ENCODE peak calls at places on chromosomes 13 and 19, in five cellular contexts. One of them, this sample, is unnamed. For H3K9me3 and H3K36me3, the result is how much of the 10 kb centered on the place peaks cover.

GRCh38 chr19:873084-874019 is 13.9 kb downstream of the CFD start:
- DNase-seq in tibial nerve: no peak
- DNase-seq in ovary: no peak
- DNase-seq in IMR-90: peak
- DNase-seq in Panc1: no peak
- DNase-seq in this sample: peak

GRCh38 chr19:5407356-5407755 is 47.9 kb upstream of the ZNRF4 start:
- DNase-seq in tibial nerve: no peak
- DNase-seq in ovary: no peak
- DNase-seq in IMR-90: peak
- DNase-seq in Panc1: no peak
- DNase-seq in this sample: no peak

GRCh38 chr19:6126335-6126974 is 9.0 kb upstream of the ACSBG2 start:
- DNase-seq in tibial nerve: no peak
- DNase-seq in ovary: no peak
- DNase-seq in IMR-90: peak
- DNase-seq in Panc1: peak
- DNase-seq in this sample: peak

GRCh38 chr13:43376596-43376995 is 353.2 kb downstream of the DNAJC15 start:
- DNase-seq in tibial nerve: no peak
- DNase-seq in ovary: no peak
- DNase-seq in IMR-90: no peak
- DNase-seq in Panc1: no peak
- DNase-seq in this sample: no peak

GRCh38 chr19:9914315-9915207 is 21.8 kb downstream of the OLFM2 start:
- DNase-seq in tibial nerve: no peak
- DNase-seq in ovary: peak
- DNase-seq in IMR-90: peak
- DNase-seq in Panc1: no peak
- DNase-seq in this sample: peak

GRCh38 chr19:54266133-54266532 is 9.1 kb upstream of the LILRB5 start:
- DNase-seq in tibial nerve: peak
- DNase-seq in ovary: peak
- DNase-seq in IMR-90: peak
- DNase-seq in Panc1: peak
- DNase-seq in this sample: peak

GRCh38 chr13:104043184-104043583 is 977.0 kb upstream of the SLC10A2 start:
- DNase-seq in tibial nerve: no peak
- DNase-seq in ovary: no peak
- DNase-seq in IMR-90: peak
- DNase-seq in Panc1: no peak
- DNase-seq in this sample: no peak

GRCh38 chr13:47211106-47211505 is 314.3 kb upstream of the HTR2A start:
- DNase-seq in tibial nerve: no peak
- DNase-seq in ovary: no peak
- DNase-seq in IMR-90: peak
- DNase-seq in Panc1: peak
- DNase-seq in this sample: no peak

GRCh38 chr19:1774999-1775772 is 21.9 kb downstream of the ONECUT3 start:
- DNase-seq in tibial nerve: no peak
- DNase-seq in ovary: no peak
- DNase-seq in IMR-90: no peak
- DNase-seq in Panc1: no peak
- DNase-seq in this sample: no peak

GRCh38 chr13:110923777-110924638 is 9.1 kb upstream of the ANKRD10 start:
- DNase-seq in tibial nerve: no peak
- DNase-seq in ovary: no peak
- DNase-seq in IMR-90: no peak
- DNase-seq in Panc1: no peak
- DNase-seq in this sample: no peak

GRCh38 chr13:108828053-108828806 is 198.8 kb downstream of the MYO16 start:
- DNase-seq in tibial nerve: no peak
- DNase-seq in ovary: no peak
- DNase-seq in IMR-90: no peak
- DNase-seq in Panc1: no peak
- DNase-seq in this sample: no peak

GRCh38 chr19:11420429-11420893 is 1.3 kb upstream of the RGL3 start:
- DNase-seq in tibial nerve: no peak
- DNase-seq in ovary: peak
- DNase-seq in IMR-90: no peak
- DNase-seq in Panc1: no peak
- DNase-seq in this sample: no peak

GRCh38 chr13:20851844-20852402 is 50.6 kb downstream of the XPO4 start:
- DNase-seq in tibial nerve: no peak
- DNase-seq in ovary: no peak
- DNase-seq in IMR-90: no peak
- DNase-seq in Panc1: no peak
- DNase-seq in this sample: no peak

GRCh38 chr19:5631511-5632240 is 8.8 kb downstream of the SAFB start:
- DNase-seq in tibial nerve: no peak
- DNase-seq in ovary: no peak
- DNase-seq in IMR-90: no peak
- DNase-seq in Panc1: no peak
- DNase-seq in this sample: no peak

GRCh38 chr19:2154587-2155075 is 3.3 kb upstream of the AP3D1 start:
- DNase-seq in tibial nerve: no peak
- DNase-seq in ovary: no peak
- DNase-seq in IMR-90: peak
- DNase-seq in Panc1: no peak
- DNase-seq in this sample: no peak

GRCh38 chr19:44050740-44051653 is 839 bp upstream of the ZNF223 start:
- DNase-seq in tibial nerve: no peak
- DNase-seq in ovary: no peak
- DNase-seq in IMR-90: no peak
- DNase-seq in Panc1: no peak
- DNase-seq in this sample: peak

GRCh38 chr19:9847087-9847671 is 12.1 kb downstream of the PIN1 start:
- DNase-seq in tibial nerve: no peak
- DNase-seq in ovary: no peak
- DNase-seq in IMR-90: peak
- DNase-seq in Panc1: peak
- DNase-seq in this sample: no peak

DNA sequence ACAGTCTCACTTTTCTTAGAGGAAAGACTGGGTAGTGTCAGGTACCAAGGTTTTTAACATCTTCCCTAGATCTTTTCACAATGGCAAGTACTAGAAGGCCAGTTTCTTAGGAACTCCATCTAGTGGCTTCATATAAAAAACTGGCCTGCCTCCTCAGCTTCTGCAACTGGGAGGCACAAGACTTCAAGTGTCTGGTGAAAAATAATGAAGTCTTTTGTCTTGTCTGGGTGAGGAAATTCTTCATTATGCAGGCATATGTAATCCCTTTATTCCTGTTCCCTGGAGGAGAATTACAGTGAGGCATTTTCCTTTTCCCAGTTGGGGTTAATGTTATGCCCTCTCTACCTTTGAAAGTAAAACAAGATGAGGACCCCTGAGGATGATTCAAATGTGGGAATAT is 300.5 kb downstream of the NALCN start:
- DNase-seq in tibial nerve: no peak
- DNase-seq in ovary: no peak
- DNase-seq in IMR-90: no peak
- DNase-seq in Panc1: no peak
- DNase-seq in this sample: no peak
- H3K27ac ChIP-seq in tibial nerve: peak
- H3K27ac ChIP-seq in ovary: no peak
- H3K27ac ChIP-seq in IMR-90: no peak
- H3K27ac ChIP-seq in Panc1: no peak
- H3K27ac ChIP-seq in this sample: no peak

DNA sequence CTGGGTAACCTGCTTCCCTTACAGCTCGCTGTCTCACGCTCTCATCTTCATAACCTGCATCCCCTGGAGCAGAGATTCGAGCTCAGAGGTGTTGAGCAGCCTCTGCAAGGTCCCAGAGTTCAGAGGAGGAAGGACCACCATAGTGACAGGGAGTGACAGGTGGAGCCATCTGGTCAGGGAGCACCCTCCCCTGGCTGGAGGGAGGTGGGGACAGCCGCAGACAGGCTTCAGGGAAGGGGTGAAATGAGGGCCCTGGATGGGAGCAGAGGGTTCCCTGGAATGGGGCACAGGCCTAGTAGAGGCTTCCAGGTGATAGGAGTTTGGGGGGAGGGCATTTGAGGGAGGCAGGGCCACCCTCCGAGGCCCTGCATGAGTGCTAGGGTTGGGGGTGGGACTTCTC is 82.1 kb downstream of the ZNF429 start:
- DNase-seq in tibial nerve: no peak
- DNase-seq in ovary: peak
- DNase-seq in IMR-90: no peak
- DNase-seq in Panc1: no peak
- DNase-seq in this sample: no peak
- H3K9me3 ChIP-seq in tibial nerve: under half
- H3K9me3 ChIP-seq in ovary: under half
- H3K9me3 ChIP-seq in IMR-90: under half
- H3K9me3 ChIP-seq in Panc1: under half
- H3K9me3 ChIP-seq in this sample: under half

DNA sequence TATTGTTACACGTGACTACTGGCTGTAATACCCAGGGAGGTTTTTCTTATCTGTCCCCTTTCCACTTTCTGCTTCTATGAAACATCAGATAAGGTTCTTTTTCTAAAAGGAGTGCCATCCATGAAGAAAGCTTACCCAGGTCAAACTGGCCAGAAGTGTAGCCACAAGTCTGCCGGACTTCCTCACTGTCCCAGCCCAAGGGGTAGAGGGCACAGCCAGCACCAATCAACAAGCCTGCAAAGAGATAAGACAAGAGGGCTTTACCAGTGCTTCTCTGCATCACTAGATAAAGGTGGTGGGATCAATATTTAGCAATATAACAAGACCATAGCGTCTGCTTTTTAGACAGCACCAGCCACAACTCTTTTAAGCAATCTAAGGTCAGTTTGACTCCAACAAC is 224.7 kb downstream of the LHFPL6 start:
- DNase-seq in tibial nerve: no peak
- DNase-seq in ovary: no peak
- DNase-seq in IMR-90: no peak
- DNase-seq in Panc1: no peak
- DNase-seq in this sample: no peak
- H3K36me3 ChIP-seq in tibial nerve: under half
- H3K36me3 ChIP-seq in ovary: under half
- H3K36me3 ChIP-seq in IMR-90: under half
- H3K36me3 ChIP-seq in Panc1: under half
- H3K36me3 ChIP-seq in this sample: under half

GRCh38 chr13:78193853-78194252 is 275.2 kb upstream of the EDNRB start:
- DNase-seq in tibial nerve: no peak
- DNase-seq in ovary: no peak
- DNase-seq in IMR-90: no peak
- DNase-seq in Panc1: no peak
- DNase-seq in this sample: no peak
- H3K27ac ChIP-seq in tibial nerve: no peak
- H3K27ac ChIP-seq in ovary: no peak
- H3K27ac ChIP-seq in IMR-90: no peak
- H3K27ac ChIP-seq in Panc1: no peak
- H3K27ac ChIP-seq in this sample: no peak

This sample was measured in small intestine.